ENCODE peak calls at places on chromosomes 13 and 19, in six cellular contexts. One of them, this sample, is unnamed.

GRCh38 chr13:110716235-110716505 is 2.7 kb downstream of the ING1 start:
- DNase-seq in IMR-90: no peak
- DNase-seq in neuronal stem cell: no peak
- DNase-seq in H1: no peak
- DNase-seq in H9: no peak
- DNase-seq in mesenchymal stem cell: peak
- DNase-seq in this sample: peak

GRCh38 chr19:5125376-5125775 is 156.5 kb downstream of the KDM4B start:
- DNase-seq in IMR-90: no peak
- DNase-seq in H1: no peak
- DNase-seq in neuronal stem cell: no peak
- DNase-seq in H9: no peak
- DNase-seq in mesenchymal stem cell: no peak
- DNase-seq in this sample: no peak

GRCh38 chr13:58119351-58119750 is 487.8 kb downstream of the PCDH17 start:
- DNase-seq in H1: no peak
- DNase-seq in mesenchymal stem cell: no peak
- DNase-seq in H9: no peak
- DNase-seq in IMR-90: no peak
- DNase-seq in neuronal stem cell: no peak
- DNase-seq in this sample: peak

GRCh38 chr13:109345433-109345941 is 440.9 kb downstream of the IRS2 start:
- DNase-seq in IMR-90: peak
- DNase-seq in mesenchymal stem cell: peak
- DNase-seq in H1: no peak
- DNase-seq in H9: no peak
- DNase-seq in neuronal stem cell: no peak
- DNase-seq in this sample: no peak

GRCh38 chr13:45406421-45406820 is 11.8 kb downstream of the SLC25A30 start:
- DNase-seq in mesenchymal stem cell: no peak
- DNase-seq in IMR-90: no peak
- DNase-seq in H1: no peak
- DNase-seq in neuronal stem cell: no peak
- DNase-seq in H9: no peak
- DNase-seq in this sample: no peak

GRCh38 chr13:26941345-26942174 is 181.0 kb upstream of the GPR12 start:
- DNase-seq in mesenchymal stem cell: peak
- DNase-seq in IMR-90: peak
- DNase-seq in neuronal stem cell: no peak
- DNase-seq in H1: no peak
- DNase-seq in H9: no peak
- DNase-seq in this sample: peak

GRCh38 chr13:50001287-50001686 is 4.4 kb downstream of the TRIM13 start:
- DNase-seq in H1: no peak
- DNase-seq in IMR-90: no peak
- DNase-seq in neuronal stem cell: no peak
- DNase-seq in H9: no peak
- DNase-seq in mesenchymal stem cell: no peak
- DNase-seq in this sample: no peak

GRCh38 chr19:47049307-47049700 is 880 bp upstream of the TMEM160 start:
- DNase-seq in neuronal stem cell: no peak
- DNase-seq in H9: no peak
- DNase-seq in H1: no peak
- DNase-seq in IMR-90: peak
- DNase-seq in mesenchymal stem cell: no peak
- DNase-seq in this sample: no peak

GRCh38 chr13:44797685-44798084 is 191.6 kb downstream of the NUFIP1 start:
- DNase-seq in neuronal stem cell: no peak
- DNase-seq in IMR-90: no peak
- DNase-seq in mesenchymal stem cell: no peak
- DNase-seq in H9: no peak
- DNase-seq in H1: no peak
- DNase-seq in this sample: no peak

GRCh38 chr19:42335374-42335936 is 10.0 kb downstream of the MEGF8 start:
- DNase-seq in IMR-90: no peak
- DNase-seq in H1: no peak
- DNase-seq in mesenchymal stem cell: no peak
- DNase-seq in neuronal stem cell: no peak
- DNase-seq in H9: no peak
- DNase-seq in this sample: no peak

GRCh38 chr13:111245781-111246384 is 74.6 kb upstream of the TEX29 start:
- DNase-seq in neuronal stem cell: no peak
- DNase-seq in IMR-90: peak
- DNase-seq in mesenchymal stem cell: no peak
- DNase-seq in H1: no peak
- DNase-seq in H9: no peak
- DNase-seq in this sample: no peak

GRCh38 chr19:18101268-18101667 is 3.7 kb downstream of the MAST3 start:
- DNase-seq in neuronal stem cell: no peak
- DNase-seq in mesenchymal stem cell: no peak
- DNase-seq in H1: no peak
- DNase-seq in IMR-90: no peak
- DNase-seq in H9: no peak
- DNase-seq in this sample: no peak

GRCh38 chr19:1045247-1045603 is 5.3 kb downstream of the ABCA7 start:
- DNase-seq in IMR-90: no peak
- DNase-seq in H1: no peak
- DNase-seq in H9: peak
- DNase-seq in mesenchymal stem cell: peak
- DNase-seq in neuronal stem cell: no peak
- DNase-seq in this sample: peak

GRCh38 chr19:24054044-24054935 is 32.7 kb upstream of the ZNF254 start:
- DNase-seq in IMR-90: peak
- DNase-seq in H9: no peak
- DNase-seq in mesenchymal stem cell: peak
- DNase-seq in neuronal stem cell: no peak
- DNase-seq in H1: no peak
- DNase-seq in this sample: peak

GRCh38 chr13:75902166-75903104 is 266.3 kb downstream of the LMO7 start:
- DNase-seq in mesenchymal stem cell: no peak
- DNase-seq in IMR-90: no peak
- DNase-seq in H9: no peak
- DNase-seq in neuronal stem cell: no peak
- DNase-seq in H1: no peak
- DNase-seq in this sample: no peak

GRCh38 chr13:113781571-113781970 is 22.5 kb downstream of the TMEM255B start:
- DNase-seq in neuronal stem cell: no peak
- DNase-seq in H1: no peak
- DNase-seq in IMR-90: no peak
- DNase-seq in H9: no peak
- DNase-seq in mesenchymal stem cell: no peak
- DNase-seq in this sample: no peak

GRCh38 chr13:20391597-20392452 is 133.8 kb downstream of the CRYL1 start:
- DNase-seq in mesenchymal stem cell: no peak
- DNase-seq in neuronal stem cell: no peak
- DNase-seq in IMR-90: no peak
- DNase-seq in H1: no peak
- DNase-seq in H9: no peak
- DNase-seq in this sample: peak

GRCh38 chr13:58165617-58166016 is 534.1 kb downstream of the PCDH17 start:
- DNase-seq in H9: no peak
- DNase-seq in mesenchymal stem cell: no peak
- DNase-seq in H1: no peak
- DNase-seq in IMR-90: no peak
- DNase-seq in neuronal stem cell: no peak
- DNase-seq in this sample: no peak

DNA sequence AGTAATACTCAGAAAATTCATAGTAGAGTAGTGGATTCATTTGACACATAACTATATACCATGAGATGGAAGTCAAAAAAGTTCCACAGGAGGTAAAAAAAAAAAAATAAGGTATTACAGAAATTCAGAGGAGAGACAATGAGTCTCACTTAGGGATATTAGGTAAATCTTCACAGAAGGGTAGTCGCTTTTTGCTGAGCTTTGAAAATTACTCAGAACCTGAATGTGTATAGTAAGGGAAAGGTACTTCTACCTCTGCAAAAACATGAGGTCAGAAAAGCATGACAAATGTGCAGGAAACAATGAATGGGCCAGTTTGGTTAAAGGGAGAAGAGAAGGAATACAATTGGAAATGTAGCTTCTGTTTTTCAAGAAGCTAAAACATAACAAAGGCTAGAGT is 250.6 kb downstream of the ITGBL1 start:
- DNase-seq in H9: no peak
- DNase-seq in H1: no peak
- DNase-seq in IMR-90: no peak
- DNase-seq in mesenchymal stem cell: no peak
- DNase-seq in neuronal stem cell: no peak
- DNase-seq in this sample: no peak
- H2AFZ ChIP-seq in H9: no peak
- H2AFZ ChIP-seq in H1: no peak
- H2AFZ ChIP-seq in IMR-90: no peak
- H2AFZ ChIP-seq in mesenchymal stem cell: no peak
- H2AFZ ChIP-seq in neuronal stem cell: no peak
- H2AFZ ChIP-seq in this sample: no peak

DNA sequence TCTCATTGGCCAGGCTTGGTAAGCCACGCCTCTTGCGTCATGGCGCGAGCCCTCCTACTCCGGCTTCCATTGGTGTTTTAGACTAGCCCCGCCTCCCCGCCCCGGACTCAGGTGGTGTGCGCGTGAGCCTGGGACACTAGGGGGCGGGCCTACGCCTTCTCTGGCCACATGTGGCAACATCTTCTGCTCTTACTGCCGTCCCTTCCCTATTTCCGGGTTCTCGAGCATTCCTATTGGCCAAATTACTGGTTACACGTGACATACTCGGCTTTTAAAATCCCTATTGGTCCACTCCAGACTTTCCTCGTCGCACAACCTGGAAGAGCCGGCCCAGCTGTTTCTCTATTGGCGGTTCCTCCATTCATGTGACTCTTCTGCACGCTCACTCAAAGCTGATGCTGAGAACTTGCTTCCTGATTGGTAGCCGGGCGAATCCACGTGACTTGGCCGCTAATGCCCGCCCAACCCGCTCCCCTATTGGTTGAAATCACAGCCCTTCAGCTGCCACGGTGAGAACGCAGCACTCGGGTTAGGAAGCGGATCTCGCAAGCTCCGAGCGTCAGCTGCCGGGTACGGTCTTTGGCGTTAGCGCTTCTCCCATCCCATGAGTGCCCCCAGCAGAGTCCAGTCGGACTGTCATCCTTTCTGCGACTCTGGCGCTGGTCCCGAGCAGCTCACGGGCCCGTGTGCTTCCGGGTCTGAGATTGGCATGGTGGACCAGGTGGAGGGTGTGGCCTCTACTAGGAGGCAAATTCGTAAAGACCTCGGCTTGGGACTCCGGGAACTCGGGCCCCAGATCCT is at the start of gene BLOC1S3:
- DNase-seq in IMR-90: peak
- DNase-seq in H1: peak
- DNase-seq in H9: peak
- DNase-seq in neuronal stem cell: peak
- DNase-seq in mesenchymal stem cell: peak
- DNase-seq in this sample: peak
- H3K23ac ChIP-seq in IMR-90: peak
- H3K23ac ChIP-seq in H1: no peak
- H3K23ac ChIP-seq in H9: no peak
- H3K23ac ChIP-seq in neuronal stem cell: peak
- H3K23ac ChIP-seq in mesenchymal stem cell: peak
- H3K23ac ChIP-seq in this sample: no peak

GRCh38 chr19:12484011-12484370 is 625 bp downstream of the ZNF709 start:
- DNase-seq in H9: no peak
- DNase-seq in H1: no peak
- DNase-seq in mesenchymal stem cell: no peak
- DNase-seq in IMR-90: peak
- DNase-seq in neuronal stem cell: peak
- DNase-seq in this sample: no peak

GRCh38 chr19:12482505-12482886 is 2.1 kb downstream of the ZNF709 start:
- DNase-seq in H9: no peak
- DNase-seq in H1: no peak
- DNase-seq in mesenchymal stem cell: peak
- DNase-seq in IMR-90: no peak
- DNase-seq in neuronal stem cell: no peak
- DNase-seq in this sample: no peak

GRCh38 chr19:12484371-12485322 is at the start of gene ZNF709:
- DNase-seq in IMR-90: peak
- DNase-seq in H9: peak
- DNase-seq in H1: peak
- DNase-seq in neuronal stem cell: peak
- DNase-seq in mesenchymal stem cell: peak
- DNase-seq in this sample: peak

GRCh38 chr19:12481781-12482504 is 2.7 kb downstream of the ZNF709 start:
- DNase-seq in mesenchymal stem cell: no peak
- DNase-seq in IMR-90: no peak
- DNase-seq in neuronal stem cell: no peak
- DNase-seq in H1: no peak
- DNase-seq in H9: no peak
- DNase-seq in this sample: no peak

DNA sequence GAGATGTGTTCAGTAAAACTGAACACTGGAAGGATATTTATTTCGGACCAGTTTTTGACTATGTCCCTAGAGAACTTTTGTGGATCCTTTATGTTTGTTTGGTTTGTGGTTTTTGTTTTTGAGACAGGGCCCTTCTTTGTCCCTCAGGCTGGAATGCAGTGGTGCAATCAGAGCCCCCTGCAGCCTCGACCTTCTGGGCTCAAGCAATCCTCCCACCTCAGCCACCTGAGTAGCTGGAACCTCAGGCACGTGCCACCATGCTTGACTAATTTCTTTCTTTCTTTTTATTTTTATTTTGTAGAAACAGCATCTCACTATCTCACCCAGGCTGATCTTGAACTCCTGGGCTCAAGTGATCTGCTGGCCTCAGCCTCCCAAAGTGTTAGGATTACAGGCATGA is 955 bp upstream of the ZNF709 start:
- DNase-seq in neuronal stem cell: no peak
- DNase-seq in mesenchymal stem cell: no peak
- DNase-seq in IMR-90: no peak
- DNase-seq in H1: no peak
- DNase-seq in H9: no peak
- DNase-seq in this sample: no peak
- H2AFZ ChIP-seq in neuronal stem cell: peak
- H2AFZ ChIP-seq in mesenchymal stem cell: no peak
- H2AFZ ChIP-seq in IMR-90: peak
- H2AFZ ChIP-seq in H1: no peak
- H2AFZ ChIP-seq in H9: no peak
- H2AFZ ChIP-seq in this sample: peak

DNA sequence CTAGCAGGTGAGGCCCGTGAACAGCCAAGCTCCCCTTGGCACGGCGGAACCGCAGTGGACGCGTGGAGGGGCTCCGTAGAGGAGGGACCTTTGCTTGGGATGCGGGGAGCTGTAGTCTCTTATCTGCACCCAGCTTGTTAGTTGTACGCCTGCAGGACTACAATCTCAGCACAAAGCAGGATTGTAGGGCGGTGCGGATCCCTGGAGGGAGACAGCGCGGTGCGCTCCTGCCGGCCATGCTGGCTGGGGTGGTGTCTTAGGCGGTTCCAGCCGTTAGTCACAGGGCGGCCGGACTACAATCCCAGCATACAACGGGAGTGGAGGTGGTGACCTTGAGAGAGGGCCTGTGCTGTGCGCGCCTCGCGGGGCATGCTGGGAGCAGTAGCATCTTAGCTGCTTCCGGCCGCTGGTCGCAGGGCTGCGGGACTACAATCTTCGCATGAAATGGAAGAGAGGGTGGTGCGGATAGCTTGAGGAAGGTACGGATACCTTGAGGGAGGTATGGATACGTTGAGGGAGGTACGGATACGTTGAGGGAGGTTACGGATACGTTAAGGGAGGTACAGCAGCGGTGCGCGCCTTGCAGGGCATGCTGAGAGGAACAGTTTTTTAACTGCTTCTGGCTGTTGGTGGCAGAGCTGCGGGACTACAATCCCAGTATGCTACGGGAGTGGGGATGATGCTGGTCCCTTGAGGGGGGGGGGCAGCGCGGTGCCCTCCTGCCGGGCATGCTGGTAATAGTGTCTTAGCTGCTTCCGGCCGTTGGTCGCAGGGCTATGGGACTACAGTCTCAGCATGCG is 1419.1 kb downstream of the UQCRFS1 start:
- DNase-seq in H9: peak
- DNase-seq in IMR-90: peak
- DNase-seq in mesenchymal stem cell: peak
- DNase-seq in H1: peak
- DNase-seq in neuronal stem cell: peak
- DNase-seq in this sample: peak
- H3K23ac ChIP-seq in H9: no peak
- H3K23ac ChIP-seq in IMR-90: peak
- H3K23ac ChIP-seq in mesenchymal stem cell: peak
- H3K23ac ChIP-seq in H1: no peak
- H3K23ac ChIP-seq in neuronal stem cell: peak
- H3K23ac ChIP-seq in this sample: no peak